ENCODE peak calls at places on chromosomes 5 and 9, in four cellular contexts. One of them, this sample, is unnamed.

GRCh38 chr9:14372437-14373318 is 58.7 kb upstream of the NFIB start:
- DNase-seq in HT1080: peak
- DNase-seq in IMR-90: peak
- DNase-seq in HFFc6: peak
- DNase-seq in this sample: peak

GRCh38 chr9:4297151-4297794 is 2.6 kb downstream of the GLIS3 start:
- DNase-seq in HT1080: peak
- DNase-seq in IMR-90: peak
- DNase-seq in HFFc6: peak
- DNase-seq in this sample: peak

GRCh38 chr5:36450229-36451024 is 148.7 kb upstream of the RANBP3L start:
- DNase-seq in HT1080: no peak
- DNase-seq in IMR-90: no peak
- DNase-seq in HFFc6: peak
- DNase-seq in this sample: no peak

GRCh38 chr9:2174321-2174720 is 159.2 kb downstream of the SMARCA2 start:
- DNase-seq in HT1080: no peak
- DNase-seq in IMR-90: no peak
- DNase-seq in HFFc6: no peak
- DNase-seq in this sample: no peak

GRCh38 chr9:126166291-126166690 is 160.3 kb upstream of the MVB12B start:
- DNase-seq in HT1080: no peak
- DNase-seq in IMR-90: no peak
- DNase-seq in HFFc6: no peak
- DNase-seq in this sample: no peak

GRCh38 chr9:121222524-121223171 is 21.0 kb upstream of the RAB14 start:
- DNase-seq in HT1080: peak
- DNase-seq in IMR-90: peak
- DNase-seq in HFFc6: peak
- DNase-seq in this sample: peak

GRCh38 chr9:68998812-68999211 is 15.1 kb downstream of the PRKACG start:
- DNase-seq in HT1080: no peak
- DNase-seq in IMR-90: no peak
- DNase-seq in HFFc6: no peak
- DNase-seq in this sample: no peak

GRCh38 chr5:128271859-128272446 is 188.4 kb downstream of the SLC12A2 start:
- DNase-seq in HT1080: peak
- DNase-seq in IMR-90: peak
- DNase-seq in HFFc6: peak
- DNase-seq in this sample: peak

GRCh38 chr9:124306098-124306735 is 48.5 kb downstream of the NEK6 start:
- DNase-seq in HT1080: peak
- DNase-seq in IMR-90: peak
- DNase-seq in HFFc6: peak
- DNase-seq in this sample: peak

GRCh38 chr5:81779125-81779934 is 28.4 kb upstream of the SSBP2 start:
- DNase-seq in HT1080: peak
- DNase-seq in IMR-90: peak
- DNase-seq in HFFc6: no peak
- DNase-seq in this sample: peak

GRCh38 chr9:24413651-24414050 is 132.0 kb downstream of the IZUMO3 start:
- DNase-seq in HT1080: peak
- DNase-seq in IMR-90: no peak
- DNase-seq in HFFc6: no peak
- DNase-seq in this sample: peak

GRCh38 chr5:134267366-134268018 is 41.6 kb upstream of the PPP2CA start:
- DNase-seq in HT1080: peak
- DNase-seq in IMR-90: peak
- DNase-seq in HFFc6: peak
- DNase-seq in this sample: peak

GRCh38 chr9:118236625-118237024 is 532.4 kb downstream of the TLR4 start:
- DNase-seq in HT1080: no peak
- DNase-seq in IMR-90: no peak
- DNase-seq in HFFc6: no peak
- DNase-seq in this sample: no peak

GRCh38 chr5:658103-658502 is 35.0 kb downstream of the TPPP start:
- DNase-seq in HT1080: peak
- DNase-seq in IMR-90: no peak
- DNase-seq in HFFc6: no peak
- DNase-seq in this sample: no peak

GRCh38 chr9:16417101-16417500 is 453.4 kb downstream of the BNC2 start:
- DNase-seq in HT1080: peak
- DNase-seq in IMR-90: peak
- DNase-seq in HFFc6: peak
- DNase-seq in this sample: peak

GRCh38 chr5:36414869-36415282 is 113.2 kb upstream of the RANBP3L start:
- DNase-seq in HT1080: peak
- DNase-seq in IMR-90: peak
- DNase-seq in HFFc6: peak
- DNase-seq in this sample: peak

GRCh38 chr5:129460121-129460950 is at the start of gene ADAMTS19:
- DNase-seq in HT1080: peak
- DNase-seq in IMR-90: peak
- DNase-seq in HFFc6: no peak
- DNase-seq in this sample: peak

GRCh38 chr9:90975666-90976538 is 174.3 kb downstream of the SYK start:
- DNase-seq in HT1080: no peak
- DNase-seq in IMR-90: no peak
- DNase-seq in HFFc6: no peak
- DNase-seq in this sample: no peak

GRCh38 chr5:15646351-15646750 is 146.4 kb downstream of the FBXL7 start:
- DNase-seq in HT1080: no peak
- DNase-seq in IMR-90: no peak
- DNase-seq in HFFc6: no peak
- DNase-seq in this sample: no peak

GRCh38 chr9:89051421-89051820 is 60.2 kb downstream of the S1PR3 start:
- DNase-seq in HT1080: no peak
- DNase-seq in IMR-90: no peak
- DNase-seq in HFFc6: no peak
- DNase-seq in this sample: no peak

GRCh38 chr5:68432682-68433081 is 217.1 kb downstream of the PIK3R1 start:
- DNase-seq in HT1080: no peak
- DNase-seq in IMR-90: no peak
- DNase-seq in HFFc6: no peak
- DNase-seq in this sample: peak

GRCh38 chr9:242461-243080 is 27.9 kb downstream of the DOCK8 start:
- DNase-seq in HT1080: no peak
- DNase-seq in IMR-90: peak
- DNase-seq in HFFc6: no peak
- DNase-seq in this sample: no peak

GRCh38 chr5:126780165-126780827 is 3.4 kb downstream of the LMNB1 start:
- DNase-seq in HT1080: peak
- DNase-seq in IMR-90: peak
- DNase-seq in HFFc6: peak
- DNase-seq in this sample: peak

GRCh38 chr9:99465231-99465891 is 243.3 kb downstream of the SEC61B start:
- DNase-seq in HT1080: no peak
- DNase-seq in IMR-90: no peak
- DNase-seq in HFFc6: no peak
- DNase-seq in this sample: no peak

GRCh38 chr5:74919487-74919886 is 53.3 kb upstream of the FAM169A start:
- DNase-seq in HT1080: peak
- DNase-seq in IMR-90: peak
- DNase-seq in HFFc6: peak
- DNase-seq in this sample: peak

GRCh38 chr5:102152906-102153787 is 142.9 kb downstream of the SLCO4C1 start:
- DNase-seq in HT1080: peak
- DNase-seq in IMR-90: no peak
- DNase-seq in HFFc6: no peak
- DNase-seq in this sample: peak

GRCh38 chr9:129697111-129697955 is 31.9 kb downstream of the PRRX2 start:
- DNase-seq in HT1080: no peak
- DNase-seq in IMR-90: peak
- DNase-seq in HFFc6: peak
- DNase-seq in this sample: peak

GRCh38 chr5:15794117-15794985 is 294.4 kb downstream of the FBXL7 start:
- DNase-seq in HT1080: no peak
- DNase-seq in IMR-90: peak
- DNase-seq in HFFc6: peak
- DNase-seq in this sample: no peak

GRCh38 chr5:4058899-4059298 is 463.3 kb downstream of the IRX1 start:
- DNase-seq in HT1080: peak
- DNase-seq in IMR-90: no peak
- DNase-seq in HFFc6: no peak
- DNase-seq in this sample: peak

GRCh38 chr5:33472805-33473409 is 32.1 kb downstream of the TARS1 start:
- DNase-seq in HT1080: no peak
- DNase-seq in IMR-90: no peak
- DNase-seq in HFFc6: no peak
- DNase-seq in this sample: no peak